ENCODE peak calls at places on chromosomes 12 and 14, in six cellular contexts. Q, K, J, Y, I and T are unnamed samples.
A peak's percentile ranks its signal among the peaks of the same experiment; 100 is the strongest.

GRCh38 chr12:108565976-108566375 is 3.6 kb downstream of the ISCU start:
- DNase-seq in Q (peak; percentile 84), K (peak; percentile 73), J (no peak), Y (no peak), I (peak; percentile 16), T (no peak)

GRCh38 chr12:91272456-91273063 is 89.9 kb upstream of the DCN start:
- DNase-seq in Q (peak; percentile 45), K (no peak), J (peak; percentile 15), Y (peak; percentile 55), I (no peak), T (peak; percentile 21)

GRCh38 chr14:46964378-46964777 is 312.8 kb upstream of the RPL10L start:
- DNase-seq in Q (no peak), K (no peak), J (no peak), Y (no peak), I (no peak), T (no peak)

GRCh38 chr14:64447890-64448667 is 17.2 kb upstream of the AKAP5 start:
- DNase-seq in Q (no peak), K (no peak), J (no peak), Y (no peak), I (peak; percentile 14), T (no peak)

GRCh38 chr14:59918824-59919581 is 941 bp upstream of the LRRC9 start:
- DNase-seq in Q (peak; percentile 49), K (peak; percentile 18), J (no peak), Y (no peak), I (peak; percentile 67), T (peak; percentile 14)

GRCh38 chr12:83767723-83768122 is 1081.0 kb downstream of the TMTC2 start:
- DNase-seq in Q (no peak), K (no peak), J (no peak), Y (no peak), I (no peak), T (no peak)

GRCh38 chr12:106126441-106127288 is 12.1 kb downstream of the NUAK1 start:
- DNase-seq in Q (peak; percentile 93), K (peak; percentile 80), J (no peak), Y (no peak), I (no peak), T (no peak)

GRCh38 chr12:117679776-117680175 is 289.0 kb downstream of the KSR2 start:
- DNase-seq in Q (peak; percentile 48), K (no peak), J (no peak), Y (no peak), I (no peak), T (no peak)

GRCh38 chr12:13472690-13473089 is 276.2 kb downstream of the EMP1 start:
- DNase-seq in Q (no peak), K (peak; percentile 3), J (no peak), Y (no peak), I (no peak), T (no peak)

GRCh38 chr12:13465641-13466040 is 269.1 kb downstream of the EMP1 start:
- DNase-seq in Q (no peak), K (no peak), J (no peak), Y (no peak), I (no peak), T (no peak)

GRCh38 chr12:13474381-13474780 is 277.9 kb downstream of the EMP1 start:
- DNase-seq in Q (no peak), K (no peak), J (no peak), Y (no peak), I (no peak), T (no peak)

GRCh38 chr12:13471471-13471870 is 274.9 kb downstream of the EMP1 start:
- DNase-seq in Q (no peak), K (no peak), J (no peak), Y (no peak), I (no peak), T (no peak)
- H2AFZ ChIP-seq in Q (no peak overlapping the region), K (no peak overlapping the region), J (peak overlapping the region; percentile 1), Y (no peak overlapping the region), I (no peak overlapping the region), T (peak overlapping the region; percentile 62)

DNA sequence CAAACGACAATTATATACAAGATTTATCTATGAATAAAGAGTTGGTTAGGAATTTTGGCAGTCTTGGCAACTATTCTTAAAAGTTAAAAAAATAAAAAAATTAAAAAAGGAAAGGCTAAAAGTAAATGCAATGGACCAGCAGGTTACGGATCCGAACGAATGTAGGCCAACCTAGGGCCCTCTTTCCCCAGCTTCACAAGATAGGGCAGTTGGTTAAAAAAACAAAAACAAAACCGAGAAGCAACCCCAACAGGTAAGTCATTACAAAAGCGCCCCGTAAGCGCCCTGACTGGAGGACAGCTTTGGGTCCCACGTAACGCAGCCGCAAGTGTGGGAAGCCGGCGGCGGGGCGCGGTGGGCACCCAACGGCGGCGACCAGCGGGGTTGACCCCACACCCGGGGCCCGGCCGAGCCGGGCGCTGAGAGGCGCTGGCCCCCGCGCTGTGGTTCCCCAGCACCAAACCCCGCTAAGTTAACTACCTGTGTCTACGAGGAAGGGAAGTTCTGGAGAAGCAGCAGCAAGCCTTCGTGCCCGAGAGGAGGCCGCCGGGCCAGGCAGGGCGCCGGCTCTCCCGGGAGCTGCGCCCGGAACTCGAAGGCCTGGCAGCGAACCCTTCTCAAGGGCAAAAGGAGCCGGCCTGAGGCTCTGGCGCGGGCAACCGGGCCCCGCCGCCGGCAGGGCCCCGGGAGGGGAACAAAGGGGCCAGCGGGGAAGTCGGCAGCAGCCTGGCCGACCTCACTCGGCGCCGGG is 882 bp downstream of the HECTD1 start:
- DNase-seq in Q (no peak), K (no peak), J (no peak), Y (peak; percentile 38), I (peak; percentile 35), T (no peak)
- H3K4ac ChIP-seq in Q (no peak overlapping the region), K (peak overlapping the region; percentile 93), J (no peak overlapping the region), Y (no peak overlapping the region), I (peak overlapping the region; percentile 100), T (no peak overlapping the region)

GRCh38 chr14:104461676-104462443 is 117.7 kb upstream of the C14orf180 start:
- DNase-seq in Q (no peak), K (no peak), J (no peak), Y (peak; percentile 39), I (no peak), T (peak; percentile 23)
- H2AFZ ChIP-seq in Q (no peak overlapping the region), K (peak overlapping the region; percentile 67), J (peak overlapping the region; percentile 44), Y (no peak overlapping the region), I (no peak overlapping the region), T (peak overlapping the region; percentile 71)

DNA sequence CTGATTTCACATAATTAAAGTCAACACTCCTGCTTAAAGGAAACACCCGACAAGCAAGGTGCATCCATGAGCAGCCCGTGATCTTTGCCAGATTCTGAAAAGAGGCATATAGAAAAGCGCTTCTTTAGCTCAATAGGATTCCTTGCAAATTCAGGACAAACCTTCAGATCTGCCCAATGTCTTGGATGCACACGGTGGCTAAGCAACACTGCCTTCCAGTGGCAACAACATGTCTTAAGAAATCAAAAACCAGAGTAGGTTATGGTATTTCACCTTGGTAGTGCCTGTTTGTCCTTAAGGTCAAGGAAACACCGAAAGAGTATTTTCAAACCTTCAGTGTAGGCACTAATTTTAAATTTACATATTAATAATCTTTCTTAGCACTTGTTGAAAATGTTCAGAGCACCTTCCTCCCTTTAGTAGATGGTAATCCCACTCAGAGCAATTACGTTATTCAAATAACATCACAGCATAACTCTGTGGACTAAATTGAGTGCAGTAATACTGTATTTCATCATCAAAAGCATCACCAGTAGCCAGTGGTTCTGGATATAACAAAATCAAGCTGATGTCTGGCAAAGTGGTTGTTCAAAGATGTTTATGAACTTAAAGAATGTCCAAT is 58.0 kb upstream of the CDKN3 start:
- DNase-seq in Q (peak; percentile 64), K (peak; percentile 57), J (no peak), Y (no peak), I (peak; percentile 44), T (no peak)
- H3K4ac ChIP-seq in Q (no peak overlapping the region), K (no peak overlapping the region), J (no peak overlapping the region), Y (no peak overlapping the region), I (no peak overlapping the region), T (no peak overlapping the region)

GRCh38 chr14:22433059-22433458 is 156.0 kb downstream of the DAD1 start:
- DNase-seq in Q (no peak), K (no peak), J (no peak), Y (no peak), I (no peak), T (no peak)
- H2AFZ ChIP-seq in Q (no peak overlapping the region), K (no peak overlapping the region), J (no peak overlapping the region), Y (no peak overlapping the region), I (no peak overlapping the region), T (no peak overlapping the region)

GRCh38 chr14:54556535-54556934 is 10.4 kb upstream of the SAMD4A start:
- DNase-seq in Q (no peak), K (no peak), J (no peak), Y (no peak), I (peak; percentile 79), T (no peak)
- H3K4ac ChIP-seq in Q (no peak overlapping the region), K (no peak overlapping the region), J (no peak overlapping the region), Y (no peak overlapping the region), I (no peak overlapping the region), T (no peak overlapping the region)

DNA sequence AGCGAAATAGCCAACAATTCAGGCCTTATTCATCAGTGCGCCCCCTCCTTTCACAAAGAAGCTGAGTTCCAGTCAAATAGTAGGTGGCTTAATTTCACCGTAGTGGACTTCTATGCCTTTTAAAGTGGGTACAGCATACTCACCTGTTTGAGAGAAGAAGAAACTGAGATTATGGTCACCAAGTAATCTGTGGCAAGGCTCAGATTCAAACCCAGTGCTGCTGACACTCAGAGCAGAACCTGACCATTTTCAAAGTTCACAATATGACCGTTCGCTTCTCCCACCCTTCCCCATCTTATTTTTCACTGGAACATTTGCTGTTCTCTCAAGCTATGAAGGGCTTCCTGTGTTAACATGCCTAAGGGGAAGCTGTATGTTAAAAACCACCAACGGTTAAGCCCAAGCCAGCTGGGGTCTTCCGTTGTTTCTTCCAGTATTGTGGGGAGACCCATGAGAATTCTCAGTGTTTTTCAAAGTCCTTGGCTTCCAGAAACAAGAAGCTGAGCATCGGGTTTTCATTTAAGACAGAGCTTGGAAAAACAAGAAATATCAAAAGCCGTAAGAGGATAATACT is 6.1 kb upstream of the PSMA6 start:
- DNase-seq in Q (no peak), K (no peak), J (no peak), Y (no peak), I (no peak), T (no peak)
- H2AFZ ChIP-seq in Q (no peak overlapping the region), K (no peak overlapping the region), J (no peak overlapping the region), Y (no peak overlapping the region), I (no peak overlapping the region), T (no peak overlapping the region)